ENCODE peak calls at places on chromosomes 11 and 22, in four cellular contexts. Q is upper lobe of right lung, S is mucosa of descending colon, W is left ventricle myocardium inferior. N is an unnamed sample. For H3K9me3 and H3K4me1, the result is how much of the 10 kb centered on the place peaks cover.

GRCh38 chr11:75522645-75523044 is 3.1 kb downstream of the GDPD5 start:
- DNase-seq in S (no peak), W (no peak), Q (no peak), N (no peak)

GRCh38 chr11:35811783-35812182 is 132.1 kb upstream of the LDLRAD3 start:
- DNase-seq in S (no peak), W (no peak), Q (no peak), N (peak)

GRCh38 chr11:58923300-58923788 is 15.9 kb upstream of the GLYATL1 start:
- DNase-seq in Q (no peak), W (no peak), S (no peak), N (no peak)

GRCh38 chr11:59973097-59973496 is 9.3 kb downstream of the OOSP4A start:
- DNase-seq in S (no peak), Q (no peak), W (no peak), N (no peak)

GRCh38 chr11:64028398-64029115 is 7.2 kb upstream of the FLRT1 start:
- DNase-seq in W (no peak), S (no peak), Q (no peak), N (peak)

GRCh38 chr11:10542776-10543175 is 1.8 kb upstream of the RNF141 start:
- DNase-seq in Q (no peak), S (no peak), W (no peak), N (no peak)

GRCh38 chr11:18527512-18527911 is 770 bp upstream of the TSG101 start:
- DNase-seq in S (no peak), W (no peak), Q (no peak), N (no peak)

GRCh38 chr11:8067929-8068575 is 13.0 kb upstream of the TUB start:
- DNase-seq in W (peak), S (no peak), Q (no peak), N (peak)

GRCh38 chr11:77435972-77436371 is 37.9 kb downstream of the PAK1 start:
- DNase-seq in Q (no peak), W (no peak), S (no peak), N (no peak)

GRCh38 chr11:128294685-128295079 is 292.7 kb downstream of the ETS1 start:
- DNase-seq in S (no peak), W (no peak), Q (no peak), N (no peak)

GRCh38 chr11:119320593-119321524 is 3.9 kb upstream of the MCAM start:
- DNase-seq in Q (peak), W (peak), S (peak), N (no peak)

GRCh38 chr11:73192272-73192671 is 25.8 kb upstream of the P2RY2 start:
- DNase-seq in W (no peak), Q (peak), S (peak), N (no peak)

GRCh38 chr11:14184548-14184947 is 174.4 kb downstream of the RRAS2 start:
- DNase-seq in Q (no peak), W (no peak), S (no peak), N (no peak)

GRCh38 chr22:20402960-20403778 is 9.2 kb downstream of the ZNF74 start:
- DNase-seq in S (no peak), Q (no peak), W (no peak), N (no peak)

GRCh38 chr11:16789061-16789415 is 50.6 kb downstream of the C11orf58 start:
- DNase-seq in S (no peak), W (no peak), Q (peak), N (no peak)

GRCh38 chr11:112016765-112017356 is 8.3 kb upstream of the DLAT start:
- DNase-seq in Q (no peak), S (no peak), W (no peak), N (no peak)

GRCh38 chr11:74278103-74278502 is 33.3 kb downstream of the P4HA3 start:
- DNase-seq in W (no peak), S (no peak), Q (no peak), N (no peak)

GRCh38 chr22:26527574-26528465 is 15.5 kb upstream of the TFIP11 start:
- DNase-seq in Q (no peak), W (peak), S (no peak), N (no peak)

GRCh38 chr22:46618667-46619066 is 1.5 kb upstream of the GRAMD4 start:
- DNase-seq in S (no peak), Q (peak), W (peak), N (no peak)

GRCh38 chr22:38735465-38736256 is 20.1 kb downstream of the SUN2 start:
- DNase-seq in Q (no peak), W (peak), S (peak), N (no peak)

GRCh38 chr11:76424379-76424778 is 20.4 kb upstream of the EMSY start:
- DNase-seq in Q (no peak), W (no peak), S (no peak), N (no peak)

GRCh38 chr11:94151903-94152677 is 23.4 kb downstream of the PANX1 start:
- DNase-seq in W (no peak), Q (no peak), S (no peak), N (peak)

GRCh38 chr22:50506611-50507420 is 686 bp downstream of the LMF2 start:
- DNase-seq in Q (no peak), S (peak), W (no peak), N (no peak)

GRCh38 chr22:19942886-19943664 is 1.5 kb upstream of the TXNRD2 start:
- DNase-seq in W (no peak), Q (peak), S (peak), N (no peak)

GRCh38 chr11:63813563-63814382 is 517 bp downstream of the SPINDOC start:
- DNase-seq in W (peak), S (peak), Q (peak), N (peak)

GRCh38 chr11:101321222-101321621 is 191.6 kb upstream of the PGR start:
- DNase-seq in S (no peak), W (no peak), Q (peak), N (no peak)

GRCh38 chr11:101326141-101326540 is 196.5 kb upstream of the PGR start:
- DNase-seq in W (no peak), Q (no peak), S (no peak), N (no peak)

GRCh38 chr11:101327908-101328307 is 198.3 kb upstream of the PGR start:
- DNase-seq in S (no peak), Q (no peak), W (no peak), N (no peak)

DNA sequence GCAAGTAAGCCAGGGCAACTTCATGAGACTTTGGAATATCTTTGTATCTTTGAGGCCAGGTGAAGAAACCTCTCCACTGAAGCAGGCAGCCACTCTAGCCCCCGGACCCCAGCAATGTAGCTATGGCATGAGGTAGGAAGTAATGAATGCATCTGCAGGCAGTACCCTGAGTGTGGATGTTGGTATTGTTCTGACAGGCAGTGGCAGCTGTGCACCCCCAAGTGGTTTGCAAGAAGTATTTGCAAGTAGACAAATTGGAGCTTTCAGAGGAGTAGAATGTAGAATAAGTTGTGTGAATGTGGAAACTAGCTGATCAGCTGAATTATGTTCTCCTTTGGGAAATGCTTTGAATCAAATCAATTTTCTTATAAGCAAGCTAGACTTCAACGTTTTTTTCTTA is 194.4 kb upstream of the PGR start:
- DNase-seq in Q (no peak), S (no peak), W (no peak), N (no peak)
- H3K9me3 ChIP-seq in Q (under half), S (under half), W (under half), N (under half)

GRCh38 chr11:117097567-117098268 is 510 bp downstream of the SIK3 start:
- DNase-seq in S (peak), W (peak), Q (peak), N (peak)

GRCh38 chr11:117096140-117096972 is 1.9 kb downstream of the SIK3 start:
- DNase-seq in Q (no peak), S (no peak), W (no peak), N (peak)

GRCh38 chr11:117096973-117097566 is 1.2 kb downstream of the SIK3 start:
- DNase-seq in S (no peak), W (no peak), Q (no peak), N (no peak)

GRCh38 chr11:117094776-117095175 is 3.5 kb downstream of the SIK3 start:
- DNase-seq in Q (no peak), W (no peak), S (no peak), N (no peak)

GRCh38 chr11:117095301-117096139 is 2.7 kb downstream of the SIK3 start:
- DNase-seq in Q (no peak), S (no peak), W (no peak), N (no peak)
- H3K4me3 ChIP-seq in Q (peak), S (no peak), W (peak), N (peak)

GRCh38 chr11:116955949-116956348 is 118.5 kb upstream of the APOA1 start:
- DNase-seq in W (no peak), Q (no peak), S (no peak), N (no peak)
- H3K4me1 ChIP-seq in W (under half), Q (under half), S (under half), N (under half)

DNA sequence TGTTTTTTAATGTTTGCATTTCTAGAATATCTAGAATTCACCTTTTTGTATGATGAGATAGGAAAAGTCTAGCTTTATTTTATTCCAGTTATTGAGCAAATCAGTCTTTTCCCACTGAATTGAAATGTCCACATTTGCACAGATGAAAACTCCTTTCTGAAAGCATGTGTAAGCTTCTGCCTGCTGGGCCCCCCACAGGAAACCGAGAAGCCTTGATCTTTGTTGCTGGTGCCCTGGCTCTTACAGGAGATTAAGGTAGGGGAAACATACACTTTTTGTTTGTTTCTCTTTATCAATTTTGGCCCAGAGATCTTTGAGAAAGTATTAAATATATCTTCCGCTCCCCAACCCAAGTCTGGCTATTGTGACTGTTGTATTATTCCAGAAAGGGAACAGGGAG is 87.2 kb upstream of the GNAZ start:
- DNase-seq in Q (no peak), S (no peak), W (no peak), N (no peak)
- H3K9me3 ChIP-seq in Q (under half), S (under half), W (under half), N (under half)

GRCh38 chr11:309558-309855 is 1.9 kb downstream of the IFITM2 start:
- DNase-seq in Q (no peak), W (no peak), S (no peak), N (no peak)
- H3K4me3 ChIP-seq in Q (peak), W (peak), S (no peak), N (no peak)

GRCh38 chr11:85787168-85787567 is 23.8 kb downstream of the SYTL2 start:
- DNase-seq in Q (no peak), W (no peak), S (no peak), N (no peak)

GRCh38 chr11:85791326-85791990 is 19.5 kb downstream of the SYTL2 start:
- DNase-seq in Q (no peak), W (no peak), S (no peak), N (no peak)

GRCh38 chr11:85784480-85784879 is 26.5 kb downstream of the SYTL2 start:
- DNase-seq in S (no peak), W (no peak), Q (no peak), N (no peak)

GRCh38 chr11:85784907-85785306 is 26.0 kb downstream of the SYTL2 start:
- DNase-seq in Q (no peak), W (no peak), S (no peak), N (no peak)

DNA sequence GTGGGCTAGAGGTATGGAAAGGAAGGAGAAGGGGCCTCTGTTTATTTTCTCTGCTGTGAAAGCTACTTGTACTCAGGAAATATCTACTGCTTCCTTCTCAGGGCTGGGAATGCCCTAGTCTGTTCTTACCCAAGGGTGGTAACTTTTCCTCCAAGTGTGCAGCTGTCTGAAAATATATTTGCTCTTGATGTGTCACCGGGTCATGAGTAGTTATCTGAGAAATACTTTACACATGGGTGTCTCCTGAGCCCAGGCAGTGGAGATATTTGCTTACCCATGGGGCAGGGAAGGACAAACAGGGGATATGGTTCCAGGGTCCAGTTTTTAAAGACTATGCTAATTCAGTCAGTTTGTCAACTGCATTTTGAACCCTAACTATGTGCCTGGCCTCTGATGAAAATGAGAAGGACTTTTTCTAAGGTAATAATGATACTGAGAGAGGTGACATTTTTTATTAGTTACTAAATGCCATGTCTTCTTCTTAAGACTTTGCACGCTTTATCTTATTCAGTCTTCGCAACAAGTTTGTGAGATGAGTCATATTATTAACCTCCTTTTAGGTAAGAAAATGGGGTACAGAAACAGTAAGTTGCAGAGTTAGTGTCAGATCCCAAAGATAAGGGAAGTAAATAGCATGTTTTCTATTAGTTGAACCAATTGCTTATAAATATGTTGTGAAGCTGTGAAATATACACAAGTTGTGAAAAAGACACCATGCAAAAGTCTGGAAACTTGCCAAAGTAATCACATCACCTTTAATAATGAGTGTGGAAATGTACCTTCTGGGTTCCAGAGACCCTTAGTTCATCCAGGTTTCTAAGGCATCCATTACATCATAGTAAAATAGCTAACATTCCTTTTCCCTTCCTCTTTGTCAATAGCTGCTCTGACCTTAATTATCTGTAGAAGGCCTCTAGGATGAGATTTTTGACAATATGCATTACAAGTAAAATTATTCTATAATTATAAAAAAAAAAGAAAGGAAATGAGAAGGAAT is 22.8 kb downstream of the SYTL2 start:
- DNase-seq in W (no peak), S (no peak), Q (no peak), N (no peak)
- H3K4me1 ChIP-seq in W (under half), S (under half), Q (under half), N (under half)

N was measured in BE2C.